ENCODE peak calls at places on chromosomes 7 and 10, in four cellular contexts. Z is A549, X is suprapubic skin, F is upper lobe of left lung. W is an unnamed sample.

GRCh38 chr7:138886501-138886917 is 88.5 kb upstream of the ATP6V0A4 start:
- DNase-seq in Z (peak), F (no peak), X (no peak), W (peak)

GRCh38 chr7:84837405-84837804 is 349.5 kb downstream of the SEMA3D start:
- DNase-seq in X (no peak), Z (no peak), F (no peak), W (no peak)

GRCh38 chr7:43658718-43659548 is 70.4 kb downstream of the COA1 start:
- DNase-seq in F (no peak), Z (no peak), X (no peak), W (no peak)

GRCh38 chr7:130358471-130358870 is 13.9 kb downstream of the CPA5 start:
- DNase-seq in F (peak), Z (no peak), X (no peak), W (no peak)

GRCh38 chr7:135620980-135621850 is 41.1 kb upstream of the STMP1 start:
- DNase-seq in Z (peak), F (no peak), X (no peak), W (no peak)

GRCh38 chr10:20146004-20146403 is 329.8 kb downstream of the PLXDC2 start:
- DNase-seq in F (no peak), X (no peak), Z (no peak), W (no peak)

GRCh38 chr10:99571816-99572215 is 39.1 kb downstream of the NKX2-3 start:
- DNase-seq in X (no peak), Z (no peak), F (no peak), W (no peak)

GRCh38 chr10:26969145-26969926 is 108.6 kb upstream of the ABI1 start:
- DNase-seq in Z (no peak), X (no peak), F (no peak), W (peak)

GRCh38 chr10:122264442-122264841 is 6.7 kb upstream of the BTBD16 start:
- DNase-seq in Z (no peak), X (peak), F (no peak), W (no peak)

GRCh38 chr7:138756591-138757222 is 41.1 kb upstream of the TMEM213 start:
- DNase-seq in X (no peak), Z (no peak), F (no peak), W (no peak)

GRCh38 chr10:28118985-28119628 is 120.2 kb upstream of the ODAD2 start:
- DNase-seq in F (no peak), Z (no peak), X (no peak), W (no peak)

GRCh38 chr10:129970404-129971364 is 6.6 kb upstream of the EBF3 start:
- DNase-seq in F (no peak), Z (no peak), X (no peak), W (no peak)

GRCh38 chr7:89857767-89858166 is 296.5 kb upstream of the STEAP1 start:
- DNase-seq in X (no peak), Z (no peak), F (no peak), W (no peak)

GRCh38 chr10:42952931-42953683 is 123.8 kb upstream of the RET start:
- DNase-seq in Z (no peak), X (peak), F (no peak), W (no peak)

GRCh38 chr10:100014129-100014762 is 4.5 kb upstream of the DNMBP start:
- DNase-seq in Z (no peak), X (no peak), F (no peak), W (peak)

GRCh38 chr7:46393142-46393541 is 472.1 kb upstream of the IGFBP3 start:
- DNase-seq in X (no peak), F (no peak), Z (no peak), W (no peak)

GRCh38 chr10:63054889-63055606 is 78.1 kb upstream of the NRBF2 start:
- DNase-seq in Z (no peak), X (no peak), F (no peak), W (no peak)

GRCh38 chr10:119138341-119139306 is 26.9 kb downstream of the SFXN4 start:
- DNase-seq in F (no peak), X (no peak), Z (no peak), W (no peak)

GRCh38 chr10:122492006-122492405 is 30.7 kb downstream of the HTRA1 start:
- DNase-seq in Z (no peak), X (no peak), F (no peak), W (no peak)

GRCh38 chr10:101217450-101218281 is 11.6 kb downstream of the LBX1 start:
- DNase-seq in Z (peak), F (peak), X (no peak), W (no peak)

GRCh38 chr10:8477300-8477699 is 422.8 kb downstream of the GATA3 start:
- DNase-seq in X (no peak), F (no peak), Z (no peak), W (no peak)

GRCh38 chr7:109282726-109283125 is 713.1 kb downstream of the DNAJB9 start:
- DNase-seq in X (no peak), Z (no peak), F (no peak), W (no peak)

GRCh38 chr7:155009570-155010157 is 6.7 kb upstream of the PAXIP1 start:
- DNase-seq in Z (peak), X (no peak), F (no peak), W (no peak)

GRCh38 chr7:115015619-115016018 is 93.7 kb downstream of the MDFIC start:
- DNase-seq in X (no peak), F (no peak), Z (peak), W (no peak)

GRCh38 chr7:81447351-81447952 is 322.4 kb downstream of the HGF start:
- DNase-seq in X (no peak), Z (peak), F (no peak), W (no peak)

GRCh38 chr7:86978804-86979506 is 80.5 kb downstream of the ELAPOR2 start:
- DNase-seq in X (no peak), F (no peak), Z (no peak), W (peak)

GRCh38 chr7:139915864-139916716 is 87.0 kb downstream of the TBXAS1 start:
- DNase-seq in Z (peak), F (peak), X (no peak), W (peak)

GRCh38 chr10:93288679-93289634 is 193.2 kb downstream of the MYOF start:
- DNase-seq in X (peak), F (peak), Z (peak), W (no peak)

GRCh38 chr7:77627307-77627671 is 69.0 kb upstream of the RSBN1L start:
- DNase-seq in X (no peak), F (no peak), Z (no peak), W (no peak)

GRCh38 chr7:8418627-8419245 is 14.7 kb upstream of the NXPH1 start:
- DNase-seq in F (no peak), X (no peak), Z (peak), W (peak)

GRCh38 chr7:1144269-1144771 is 15.7 kb downstream of the ZFAND2A start:
- DNase-seq in X (no peak), Z (no peak), F (peak), W (no peak)

GRCh38 chr7:102874166-102874829 is 38.5 kb upstream of the LRRC17 start:
- DNase-seq in X (no peak), F (no peak), Z (peak), W (peak)

GRCh38 chr7:102874966-102875365 is 37.8 kb upstream of the LRRC17 start:
- DNase-seq in X (no peak), F (no peak), Z (no peak), W (no peak)

GRCh38 chr7:102872460-102872859 is 40.3 kb upstream of the LRRC17 start:
- DNase-seq in Z (peak), F (no peak), X (no peak), W (no peak)

GRCh38 chr7:102873470-102874165 is 39.2 kb upstream of the LRRC17 start:
- DNase-seq in F (no peak), X (no peak), Z (no peak), W (no peak)

DNA sequence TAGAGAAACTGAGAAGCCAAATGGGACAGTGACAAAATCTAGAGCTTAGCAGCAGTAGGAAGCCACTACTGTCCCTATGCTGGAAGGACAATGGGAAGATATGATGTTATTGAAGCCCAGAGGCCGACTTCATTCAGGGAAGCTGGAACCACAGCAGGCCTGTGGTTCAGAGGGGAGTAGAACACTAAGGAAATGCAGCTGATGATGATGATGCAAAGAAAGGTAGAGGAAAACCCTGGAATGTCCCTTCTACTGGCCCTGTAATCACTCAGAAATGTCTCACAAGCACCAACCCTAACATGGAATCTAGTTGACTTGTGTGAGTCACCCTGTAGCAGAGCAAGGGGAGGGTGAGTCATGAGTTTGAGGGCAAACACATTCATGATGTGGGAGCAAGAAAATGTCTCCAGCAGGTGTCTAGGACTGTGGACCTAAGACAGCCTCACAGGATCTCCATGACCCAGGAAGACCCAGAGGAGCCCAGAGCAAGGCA is 37.1 kb upstream of the LRRC17 start:
- DNase-seq in Z (peak), F (no peak), X (no peak), W (no peak)
- TF ChIP-seq EP300 in Z (peak), F (no peak), X (no peak), W (no peak)

GRCh38 chr7:35436452-35436851 is 182.6 kb upstream of the TBX20 start:
- DNase-seq in Z (no peak), X (no peak), F (no peak), W (no peak)

GRCh38 chr7:35424869-35425495 is 171.1 kb upstream of the TBX20 start:
- DNase-seq in X (no peak), F (peak), Z (peak), W (no peak)

DNA sequence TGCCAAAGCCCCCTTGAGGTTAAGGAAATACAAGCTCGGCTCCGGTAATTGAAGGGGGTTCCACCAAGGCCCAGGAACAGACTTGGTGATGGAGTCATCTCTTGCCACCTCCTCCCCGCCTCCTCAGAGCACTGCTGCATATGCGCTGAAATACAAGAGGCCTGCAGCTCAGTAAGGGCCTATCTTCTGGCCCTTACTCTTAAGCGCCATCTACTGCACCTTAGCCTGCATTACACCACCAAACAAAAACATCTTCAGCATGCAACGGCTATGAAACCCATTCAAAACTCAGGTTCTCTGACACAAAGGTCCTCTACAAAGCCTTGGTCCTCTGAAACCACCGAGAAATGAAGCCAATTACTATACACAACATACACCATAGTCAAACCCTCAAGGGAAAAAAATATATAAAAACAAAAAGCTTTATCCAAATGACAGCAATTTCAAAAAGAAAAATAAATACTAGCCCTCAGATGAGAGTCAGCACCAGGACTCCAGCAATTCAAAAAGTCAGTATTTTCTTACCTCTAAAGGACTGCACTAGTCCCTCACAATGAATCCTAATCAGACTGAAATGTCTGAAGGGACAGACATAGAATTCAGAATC is 176.8 kb upstream of the TBX20 start:
- DNase-seq in F (no peak), X (no peak), Z (no peak), W (no peak)
- TF ChIP-seq EP300 in F (no peak), X (no peak), Z (no peak), W (no peak)

GRCh38 chr10:17199351-17199804 is 2.1 kb downstream of the TRDMT1 start:
- DNase-seq in F (no peak), Z (no peak), X (no peak), W (no peak)

GRCh38 chr10:17200035-17200884 is 1.2 kb downstream of the TRDMT1 start:
- DNase-seq in X (no peak), F (no peak), Z (no peak), W (no peak)

GRCh38 chr10:17200885-17201164 is 647 bp downstream of the TRDMT1 start:
- DNase-seq in F (peak), Z (peak), X (no peak), W (no peak)

GRCh38 chr10:17202506-17202905 is 1.0 kb upstream of the TRDMT1 start:
- DNase-seq in F (no peak), Z (no peak), X (no peak), W (no peak)

GRCh38 chr10:17201165-17202013 is at the start of gene TRDMT1:
- DNase-seq in F (peak), Z (peak), X (peak), W (no peak)
- TF ChIP-seq EP300 in F (no peak), Z (no peak), X (no peak), W (no peak)

GRCh38 chr10:48251525-48252353 is 22.8 kb downstream of the FRMPD2 start:
- DNase-seq in F (no peak), Z (no peak), X (no peak), W (no peak)
- TF ChIP-seq EP300 in F (no peak), Z (no peak), X (no peak), W (no peak)

DNA sequence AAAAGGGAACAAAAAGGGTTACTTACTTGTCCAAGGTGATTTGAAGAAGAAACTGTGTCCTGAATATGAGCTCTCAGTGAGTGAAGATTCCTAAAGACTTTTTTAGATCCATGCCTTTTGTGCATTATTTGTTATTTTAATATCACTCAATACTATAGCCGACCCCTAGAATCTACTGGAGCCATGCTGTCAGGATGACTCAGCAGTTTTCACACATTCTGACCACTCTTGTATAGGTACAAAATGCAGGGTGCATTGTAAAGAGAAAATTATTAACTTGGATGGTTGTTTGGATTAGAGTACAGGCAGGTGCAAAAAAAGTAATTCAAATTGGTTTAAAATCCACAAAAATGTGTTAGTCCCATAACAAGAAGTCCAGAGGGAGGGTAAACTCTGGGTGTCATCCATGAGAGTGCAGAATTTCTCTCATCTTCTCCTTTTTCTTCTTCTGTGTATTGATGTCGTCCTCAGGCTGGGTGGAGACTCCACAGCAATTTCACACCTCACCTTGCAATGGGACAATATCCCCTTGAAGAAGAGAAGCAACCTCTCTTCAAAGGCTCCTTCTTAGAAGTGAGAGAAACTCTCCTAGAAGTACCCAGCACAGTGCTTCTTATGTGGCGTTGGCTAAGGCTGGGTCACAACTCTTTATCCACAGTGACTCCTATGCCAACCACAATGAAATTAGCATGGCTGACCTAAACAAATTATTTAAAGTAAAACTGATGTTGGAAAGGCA is 75.6 kb downstream of the AKR1C4 start:
- DNase-seq in Z (no peak), F (no peak), X (no peak), W (no peak)
- TF ChIP-seq EP300 in Z (no peak), F (no peak), X (no peak), W (no peak)

W was measured in GM12878.